ENCODE peak calls at places on chromosomes 13 and 19, in six cellular contexts. C, M, F, E, H and U are unnamed samples.

GRCh38 chr13:90564096-90564495 is 783.4 kb upstream of the MIR17HG start:
- DNase-seq in C (no peak), M (no peak), F (no peak), E (no peak), H (no peak), U (no peak)

GRCh38 chr19:29590278-29590677 is 15.8 kb upstream of the POP4 start:
- DNase-seq in C (no peak), M (no peak), F (no peak), E (no peak), H (no peak), U (no peak)

GRCh38 chr19:14072535-14073231 is at the start of gene MISP3:
- DNase-seq in C (no peak), M (no peak), F (no peak), E (no peak), H (no peak), U (peak; percentile 20)

GRCh38 chr19:45122832-45123231 is 29.9 kb downstream of the PPP1R37 start:
- DNase-seq in C (no peak), M (no peak), F (no peak), E (no peak), H (no peak), U (no peak)

GRCh38 chr19:18282021-18282787 is 782 bp upstream of the JUND start:
- DNase-seq in C (no peak), M (no peak), F (no peak), E (no peak), H (peak; percentile 77), U (no peak)

GRCh38 chr19:30857966-30858490 is 485.8 kb downstream of the ZNF536 start:
- DNase-seq in C (no peak), M (no peak), F (no peak), E (no peak), H (no peak), U (no peak)

GRCh38 chr13:60347174-60347573 is 49.8 kb upstream of the TDRD3 start:
- DNase-seq in C (no peak), M (no peak), F (no peak), E (no peak), H (no peak), U (no peak)

GRCh38 chr19:38033658-38034150 is 126.7 kb downstream of the SIPA1L3 start:
- DNase-seq in C (peak; percentile 69), M (no peak), F (no peak), E (no peak), H (no peak), U (no peak)

GRCh38 chr19:48398329-48399235 is 5.1 kb downstream of the GRIN2D start:
- DNase-seq in C (peak; percentile 94), M (no peak), F (no peak), E (peak; percentile 86), H (no peak), U (peak; percentile 82)

GRCh38 chr13:91031508-91031907 is 316.0 kb upstream of the MIR17HG start:
- DNase-seq in C (no peak), M (no peak), F (no peak), E (no peak), H (no peak), U (no peak)

GRCh38 chr13:30654430-30654829 is 36.7 kb downstream of the USPL1 start:
- DNase-seq in C (no peak), M (no peak), F (no peak), E (no peak), H (no peak), U (no peak)

GRCh38 chr19:31141301-31141700 is 207.9 kb downstream of the TSHZ3 start:
- DNase-seq in C (no peak), M (no peak), F (no peak), E (no peak), H (no peak), U (no peak)

GRCh38 chr19:35268546-35269424 is at the start of gene USF2:
- DNase-seq in C (peak; percentile 92), M (peak; percentile 79), F (peak; percentile 43), E (peak; percentile 48), H (peak; percentile 13), U (peak; percentile 57)

GRCh38 chr13:100506154-100506553 is 82.4 kb downstream of the GGACT start:
- DNase-seq in C (peak; percentile 70), M (no peak), F (no peak), E (no peak), H (no peak), U (no peak)

GRCh38 chr19:10690351-10690781 is 10.9 kb upstream of the QTRT1 start:
- DNase-seq in C (no peak), M (no peak), F (peak; percentile 14), E (no peak), H (no peak), U (no peak)

GRCh38 chr19:17137417-17137816 is 61.8 kb downstream of the MYO9B start:
- DNase-seq in C (no peak), M (no peak), F (no peak), E (no peak), H (no peak), U (no peak)

GRCh38 chr19:30163663-30164062 is 208.5 kb upstream of the ZNF536 start:
- DNase-seq in C (no peak), M (peak; percentile 8), F (no peak), E (no peak), H (no peak), U (no peak)